ENCODE peak calls at places on chromosomes 12 and 14, in four cellular contexts. Q, J, Y and I are unnamed samples.

GRCh38 chr14:100582496-100583165 is 4.6 kb downstream of the BEGAIN start:
- DNase-seq in Y (no peak), Q (no peak), J (no peak), I (no peak)

GRCh38 chr14:20631821-20632389 is 9.6 kb downstream of the OR6S1 start:
- DNase-seq in J (peak), Y (peak), Q (no peak), I (peak)

GRCh38 chr14:89276424-89276975 is 140.5 kb downstream of the FOXN3 start:
- DNase-seq in J (peak), Q (peak), Y (no peak), I (no peak)

GRCh38 chr12:124744659-124745467 is 118.8 kb downstream of the SCARB1 start:
- DNase-seq in Q (peak), J (no peak), Y (peak), I (peak)

GRCh38 chr12:14424545-14424944 is 59.1 kb downstream of the ATF7IP start:
- DNase-seq in Y (no peak), J (no peak), Q (no peak), I (no peak)

GRCh38 chr12:96571101-96571862 is 81.9 kb downstream of the CFAP54 start:
- DNase-seq in Y (no peak), J (peak), Q (no peak), I (no peak)

GRCh38 chr12:105922670-105923102 is 216.1 kb downstream of the NUAK1 start:
- DNase-seq in Q (peak), Y (no peak), J (peak), I (no peak)

GRCh38 chr14:67359319-67359774 is 257 bp downstream of the ATP6V1D start:
- DNase-seq in Q (peak), J (peak), Y (peak), I (no peak)

GRCh38 chr14:31286456-31287293 is 79.1 kb upstream of the HECTD1 start:
- DNase-seq in J (no peak), Y (no peak), Q (no peak), I (peak)

GRCh38 chr12:114976959-114977358 is 293.0 kb upstream of the TBX3 start:
- DNase-seq in J (peak), Y (no peak), Q (no peak), I (peak)

GRCh38 chr14:64717870-64718269 is 13.6 kb downstream of the PLEKHG3 start:
- DNase-seq in J (no peak), Q (peak), Y (no peak), I (no peak)

GRCh38 chr14:106840258-106840657 is 1313.9 kb downstream of the TMEM121 start:
- DNase-seq in J (no peak), Y (no peak), Q (no peak), I (no peak)

GRCh38 chr14:44912041-44912869 is 49.5 kb downstream of the KLHL28 start:
- DNase-seq in J (no peak), Y (no peak), Q (no peak), I (no peak)

GRCh38 chr14:42930058-42930457 is 1323.4 kb downstream of the LRFN5 start:
- DNase-seq in J (no peak), Q (peak), Y (no peak), I (no peak)

GRCh38 chr12:40104461-40105264 is 1.2 kb downstream of the SLC2A13 start:
- DNase-seq in J (no peak), Y (peak), Q (no peak), I (no peak)

GRCh38 chr12:57452181-57452936 is 2.7 kb upstream of the INHBE start:
- DNase-seq in Q (peak), J (peak), Y (no peak), I (no peak)

GRCh38 chr14:103879570-103880333 is 32.4 kb upstream of the PPP1R13B start:
- DNase-seq in Q (peak), J (peak), Y (no peak), I (no peak)

GRCh38 chr14:39417014-39417413 is 15.2 kb downstream of the FBXO33 start:
- DNase-seq in Y (no peak), J (no peak), Q (no peak), I (no peak)

GRCh38 chr14:104112609-104113571 is 25.5 kb upstream of the KIF26A start:
- DNase-seq in Y (no peak), Q (peak), J (no peak), I (no peak)

GRCh38 chr12:98955284-98955683 is 310.2 kb downstream of the APAF1 start:
- DNase-seq in Q (peak), Y (peak), J (no peak), I (peak)

GRCh38 chr14:71317385-71318096 is 410.3 kb downstream of the PCNX1 start:
- DNase-seq in Q (no peak), Y (no peak), J (no peak), I (no peak)

GRCh38 chr14:93797536-93797935 is 9.3 kb upstream of the PRIMA1 start:
- DNase-seq in Y (no peak), Q (no peak), J (no peak), I (no peak)

GRCh38 chr12:12560587-12561304 is 1.9 kb downstream of the DUSP16 start:
- DNase-seq in Y (no peak), Q (no peak), J (peak), I (no peak)

GRCh38 chr12:127485528-127485927 is 781.4 kb upstream of the TMEM132C start:
- DNase-seq in Y (no peak), Q (peak), J (peak), I (no peak)